ENCODE peak calls at places on chromosomes 12 and 14, in six cellular contexts. R, H, M, N, T and U are unnamed samples.

GRCh38 chr12:113241191-113242017 is 20.1 kb downstream of the TPCN1 start:
- DNase-seq in R (peak), H (no peak), M (no peak), N (peak), T (no peak), U (peak)

GRCh38 chr14:102584871-102585869 is 7.3 kb upstream of the RCOR1 start:
- DNase-seq in R (peak), H (peak), M (peak), N (no peak), T (peak), U (peak)

GRCh38 chr12:65961731-65962130 is 137.4 kb downstream of the HMGA2 start:
- DNase-seq in R (no peak), H (no peak), M (no peak), N (no peak), T (no peak), U (no peak)

GRCh38 chr14:22084393-22085281 is 411.0 kb upstream of the OR4E1 start:
- DNase-seq in R (no peak), H (peak), M (peak), N (peak), T (no peak), U (peak)

GRCh38 chr12:55659486-55660385 is 23.0 kb downstream of the OR10P1 start:
- DNase-seq in R (no peak), H (no peak), M (peak), N (peak), T (no peak), U (peak)

GRCh38 chr12:16586350-16587109 is 19.4 kb downstream of the LMO3 start:
- DNase-seq in R (no peak), H (no peak), M (no peak), N (peak), T (no peak), U (no peak)

GRCh38 chr14:29220077-29220476 is 453.5 kb downstream of the FOXG1 start:
- DNase-seq in R (no peak), H (no peak), M (no peak), N (no peak), T (no peak), U (no peak)

GRCh38 chr12:75706786-75707605 is 195.6 kb upstream of the KRR1 start:
- DNase-seq in R (no peak), H (no peak), M (no peak), N (peak), T (no peak), U (peak)

GRCh38 chr12:14629832-14630688 is 62.4 kb upstream of the PLBD1 start:
- DNase-seq in R (peak), H (peak), M (peak), N (peak), T (peak), U (peak)

GRCh38 chr12:118680361-118680963 is 300.9 kb upstream of the SRRM4 start:
- DNase-seq in R (peak), H (peak), M (peak), N (no peak), T (peak), U (no peak)

DNA sequence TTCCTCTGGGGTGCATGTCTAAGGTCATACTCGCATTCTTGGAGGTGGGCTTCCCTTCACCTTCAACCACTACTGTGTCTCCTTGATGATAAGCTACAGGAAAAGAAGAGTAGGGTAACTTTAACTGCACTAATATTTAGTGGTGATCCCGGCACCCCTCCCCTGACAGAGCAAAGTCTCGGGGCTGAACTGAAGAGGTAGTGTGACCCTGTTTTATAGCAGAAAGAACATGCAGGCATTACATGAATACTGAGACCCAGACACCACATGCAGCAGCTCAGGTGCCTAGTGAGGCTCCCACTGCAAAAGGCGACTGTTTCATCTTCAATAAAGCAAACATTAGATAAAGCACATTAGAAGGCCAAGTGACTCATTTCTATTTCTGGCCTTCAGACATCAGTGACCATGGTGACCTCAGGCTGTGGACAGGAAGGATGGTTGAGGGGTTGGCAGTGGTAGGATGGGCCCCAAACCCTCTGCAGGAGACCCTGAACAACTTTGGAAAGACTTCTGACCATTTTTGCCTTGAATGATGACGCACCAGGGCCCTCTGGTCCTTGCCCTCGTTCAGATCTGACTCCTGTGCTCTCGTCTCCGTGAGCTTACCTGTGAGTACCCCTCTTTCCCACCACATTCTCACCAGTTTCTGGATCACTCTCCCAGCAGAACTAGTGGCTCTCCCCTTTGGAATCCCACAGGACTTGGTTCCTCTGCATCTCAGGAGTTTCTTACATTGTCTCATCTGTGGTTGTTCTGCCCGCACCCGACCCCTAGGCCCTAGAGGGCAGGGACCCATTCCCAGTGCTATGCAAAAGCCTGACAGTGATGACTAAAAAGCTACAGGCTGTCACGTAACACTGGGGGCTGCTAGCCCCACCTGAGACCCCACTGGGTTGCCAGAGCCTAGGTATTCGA is 23.8 kb upstream of the JPH4 start:
- DNase-seq in R (no peak), H (no peak), M (no peak), N (no peak), T (no peak), U (no peak)
- H2BK15ac ChIP-seq in R (no peak), H (no peak), M (no peak), N (no peak), T (no peak), U (no peak)

GRCh38 chr14:68268719-68269118 is 449.1 kb downstream of the RAD51B start:
- DNase-seq in R (no peak), H (no peak), M (no peak), N (no peak), T (no peak), U (peak)

GRCh38 chr14:68263563-68264350 is 444.2 kb downstream of the RAD51B start:
- DNase-seq in R (no peak), H (no peak), M (no peak), N (peak), T (no peak), U (peak)

GRCh38 chr14:68268197-68268596 is 448.6 kb downstream of the RAD51B start:
- DNase-seq in R (no peak), H (no peak), M (no peak), N (no peak), T (no peak), U (peak)

GRCh38 chr14:68269136-68269535 is 449.6 kb downstream of the RAD51B start:
- DNase-seq in R (no peak), H (no peak), M (no peak), N (no peak), T (no peak), U (no peak)

DNA sequence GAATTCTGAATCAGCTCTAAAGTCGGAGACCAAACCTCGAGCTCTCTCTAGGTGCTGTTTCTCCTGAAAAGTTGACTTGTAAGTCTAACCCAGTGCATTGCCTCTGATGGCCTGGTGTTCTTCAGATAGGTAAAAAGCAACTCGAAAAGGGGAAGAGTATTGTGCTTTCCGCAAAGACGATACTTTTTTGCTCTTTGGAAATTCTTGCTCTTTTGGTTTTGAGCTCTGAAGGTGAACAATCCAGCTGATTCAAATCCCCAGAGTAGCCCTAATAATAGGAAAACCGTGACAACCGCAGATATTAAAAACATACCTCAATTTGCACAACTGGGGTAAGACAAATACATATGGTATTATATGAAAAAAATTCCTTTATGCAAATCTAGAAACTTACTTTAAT is 447.4 kb downstream of the RAD51B start:
- DNase-seq in R (no peak), H (no peak), M (no peak), N (no peak), T (no peak), U (no peak)
- H3K27ac ChIP-seq in R (no peak), H (no peak), M (no peak), N (no peak), T (no peak), U (no peak)

GRCh38 chr12:39412210-39412609 is 30.7 kb downstream of the KIF21A start:
- DNase-seq in R (peak), H (no peak), M (no peak), N (no peak), T (no peak), U (no peak)

GRCh38 chr12:39420043-39420442 is 22.9 kb downstream of the KIF21A start:
- DNase-seq in R (no peak), H (no peak), M (no peak), N (no peak), T (no peak), U (no peak)

GRCh38 chr12:39417916-39418315 is 25.0 kb downstream of the KIF21A start:
- DNase-seq in R (no peak), H (no peak), M (no peak), N (no peak), T (no peak), U (no peak)

GRCh38 chr12:39419471-39419870 is 23.4 kb downstream of the KIF21A start:
- DNase-seq in R (no peak), H (no peak), M (no peak), N (no peak), T (no peak), U (no peak)

GRCh38 chr12:39413836-39414771 is 28.8 kb downstream of the KIF21A start:
- DNase-seq in R (no peak), H (no peak), M (no peak), N (no peak), T (no peak), U (no peak)
- H2BK15ac ChIP-seq in R (no peak), H (no peak), M (no peak), N (no peak), T (no peak), U (no peak)

GRCh38 chr12:46617167-46617566 is 208.6 kb downstream of the SLC38A4 start:
- DNase-seq in R (no peak), H (no peak), M (no peak), N (peak), T (no peak), U (peak)
- H3K27ac ChIP-seq in R (no peak), H (no peak), M (no peak), N (no peak), T (no peak), U (no peak)

GRCh38 chr12:120346031-120346430 is 18.5 kb upstream of the PLA2G1B start:
- DNase-seq in R (no peak), H (no peak), M (no peak), N (no peak), T (no peak), U (no peak)
- H2BK15ac ChIP-seq in R (no peak), H (no peak), M (no peak), N (no peak), T (no peak), U (no peak)

GRCh38 chr12:57049047-57049446 is 882 bp downstream of the MYO1A start:
- DNase-seq in R (no peak), H (no peak), M (no peak), N (no peak), T (no peak), U (no peak)

GRCh38 chr12:57046947-57047890 is 2.7 kb downstream of the MYO1A start:
- DNase-seq in R (no peak), H (no peak), M (no peak), N (no peak), T (no peak), U (no peak)

GRCh38 chr12:57049890-57050289 is at the start of gene MYO1A:
- DNase-seq in R (no peak), H (peak), M (peak), N (peak), T (no peak), U (peak)

GRCh38 chr12:57047981-57048380 is 1.9 kb downstream of the MYO1A start:
- DNase-seq in R (no peak), H (no peak), M (no peak), N (peak), T (no peak), U (no peak)

GRCh38 chr12:57048423-57048822 is 1.5 kb downstream of the MYO1A start:
- DNase-seq in R (no peak), H (no peak), M (no peak), N (no peak), T (no peak), U (no peak)
- H3K27ac ChIP-seq in R (no peak), H (no peak), M (no peak), N (no peak), T (no peak), U (no peak)

GRCh38 chr12:3827301-3828000 is 45.7 kb downstream of the PARP11 start:
- DNase-seq in R (no peak), H (no peak), M (no peak), N (no peak), T (no peak), U (no peak)
- H2BK15ac ChIP-seq in R (no peak), H (no peak), M (no peak), N (no peak), T (no peak), U (no peak)

GRCh38 chr12:105231396-105231795 is 4.6 kb downstream of the APPL2 start:
- DNase-seq in R (no peak), H (no peak), M (peak), N (no peak), T (no peak), U (no peak)
- H3K27ac ChIP-seq in R (no peak), H (no peak), M (no peak), N (peak), T (no peak), U (no peak)

GRCh38 chr12:107011519-107011918 is 24.6 kb upstream of the MTERF2 start:
- DNase-seq in R (no peak), H (no peak), M (no peak), N (no peak), T (no peak), U (no peak)
- H2BK15ac ChIP-seq in R (no peak), H (no peak), M (no peak), N (no peak), T (no peak), U (no peak)